ENCODE peak calls at places on chromosomes 11 and 22, in six cellular contexts. N is K562, V is H1, Y is HepG2, D is GM12878, O is SK-N-SH. K is an unnamed sample.
A peak's percentile ranks its signal among the peaks of the same experiment; 100 is the strongest.

GRCh38 chr11:6427516-6427915 is 8.6 kb upstream of the APBB1 start:
- DNase-seq in N (no peak), Y (no peak), V (no peak), D (no peak), O (no peak), K (no peak)

GRCh38 chr11:33920838-33921613 is 29.1 kb upstream of the LMO2 start:
- DNase-seq in O (no peak), N (no peak), V (no peak), Y (no peak), D (peak; percentile 69), K (no peak)

GRCh38 chr11:71305041-71305440 is 52.7 kb upstream of the SHANK2 start:
- DNase-seq in Y (no peak), V (no peak), O (no peak), N (no peak), D (no peak), K (no peak)

GRCh38 chr11:22512457-22512856 is 113.2 kb downstream of the FANCF start:
- DNase-seq in O (no peak), Y (no peak), N (no peak), D (no peak), V (no peak), K (no peak)

GRCh38 chr11:102241026-102241425 is 76.3 kb upstream of the BIRC3 start:
- DNase-seq in Y (no peak), V (no peak), D (no peak), N (no peak), O (no peak), K (no peak)

GRCh38 chr11:33135768-33136443 is 25.4 kb downstream of the CSTF3 start:
- DNase-seq in D (no peak), V (no peak), N (no peak), O (no peak), Y (no peak), K (no peak)

GRCh38 chr22:16932577-16932976 is 75.4 kb downstream of the GAB4 start:
- DNase-seq in D (no peak), Y (peak; percentile 3), N (no peak), V (no peak), O (no peak), K (no peak)

GRCh38 chr11:71441251-71441650 is 6.9 kb downstream of the DHCR7 start:
- DNase-seq in O (no peak), Y (no peak), D (no peak), N (no peak), V (no peak), K (no peak)

GRCh38 chr11:8917157-8917820 is 6.3 kb downstream of the AKIP1 start:
- DNase-seq in Y (peak; percentile 62), O (no peak), V (no peak), N (no peak), D (no peak), K (no peak)

GRCh38 chr22:44437493-44438015 is 60.5 kb downstream of the RTL6 start:
- DNase-seq in O (no peak), V (no peak), D (no peak), Y (no peak), N (no peak), K (no peak)

GRCh38 chr11:61495801-61496601 is 12.5 kb upstream of the LRRC10B start:
- DNase-seq in Y (no peak), N (no peak), D (no peak), O (peak; percentile 65), V (no peak), K (no peak)

GRCh38 chr22:17120281-17120680 is 879 bp downstream of the TMEM121B start:
- DNase-seq in O (peak; percentile 71), V (peak; percentile 46), Y (no peak), D (no peak), N (peak; percentile 85), K (no peak)

GRCh38 chr11:45879803-45880685 is 5.4 kb upstream of the MAPK8IP1 start:
- DNase-seq in V (no peak), D (no peak), Y (no peak), O (no peak), N (peak; percentile 32), K (no peak)

GRCh38 chr11:58647141-58647699 is 24.8 kb downstream of the CNTF start:
- DNase-seq in V (no peak), Y (no peak), D (peak; percentile 48), N (no peak), O (no peak), K (peak; percentile 45)

GRCh38 chr22:29700206-29700948 is 19.4 kb upstream of the CABP7 start:
- DNase-seq in V (no peak), O (no peak), N (no peak), Y (no peak), D (no peak), K (no peak)

GRCh38 chr11:47398011-47398410 is 10.4 kb upstream of the SLC39A13 start:
- DNase-seq in O (no peak), V (no peak), N (no peak), Y (no peak), D (no peak), K (no peak)

GRCh38 chr11:114162719-114163123 is 103.2 kb downstream of the ZBTB16 start:
- DNase-seq in O (peak; percentile 78), D (no peak), N (no peak), V (no peak), Y (no peak), K (no peak)

GRCh38 chr11:32886180-32886579 is 6.4 kb upstream of the QSER1 start:
- DNase-seq in N (no peak), D (no peak), V (no peak), Y (no peak), O (no peak), K (no peak)

GRCh38 chr11:114060402-114061052 is 1.0 kb downstream of the ZBTB16 start:
- DNase-seq in Y (no peak), D (no peak), N (peak; percentile 32), V (no peak), O (peak; percentile 67), K (peak; percentile 44)

GRCh38 chr22:45887202-45888131 is 89.5 kb downstream of the WNT7B start:
- DNase-seq in O (no peak), D (no peak), V (no peak), N (no peak), Y (no peak), K (no peak)

GRCh38 chr11:65573391-65574146 is 1.2 kb downstream of the FAM89B start:
- DNase-seq in O (no peak), D (no peak), V (no peak), N (no peak), Y (no peak), K (no peak)

GRCh38 chr11:75173336-75173735 is 22.4 kb downstream of the SLCO2B1 start:
- DNase-seq in O (no peak), D (no peak), N (no peak), V (no peak), Y (no peak), K (no peak)

GRCh38 chr11:40241524-40242037 is 1217.9 kb downstream of the LRRC4C start:
- DNase-seq in Y (no peak), V (no peak), D (peak; percentile 74), N (no peak), O (no peak), K (no peak)

GRCh38 chr11:57502870-57503269 is 12.6 kb downstream of the SLC43A1 start:
- DNase-seq in V (no peak), D (no peak), N (no peak), O (no peak), Y (peak; percentile 78), K (no peak)

GRCh38 chr11:65429724-65430405 is 7.3 kb downstream of the NEAT1 start:
- DNase-seq in N (no peak), Y (no peak), O (no peak), D (no peak), V (no peak), K (peak; percentile 46)

GRCh38 chr11:73272680-73273038 is 521 bp downstream of the P2RY6 start:
- DNase-seq in Y (no peak), N (no peak), D (no peak), O (no peak), V (no peak), K (no peak)

GRCh38 chr22:31923166-31923565 is 21.2 kb upstream of the YWHAH start:
- DNase-seq in D (no peak), V (no peak), Y (no peak), O (no peak), N (no peak), K (no peak)

GRCh38 chr11:64687204-64687603 is 35.8 kb downstream of the NRXN2 start:
- DNase-seq in Y (no peak), D (no peak), V (no peak), O (no peak), N (no peak), K (no peak)

GRCh38 chr11:1864216-1864615 is 11.3 kb downstream of the LSP1 start:
- DNase-seq in O (peak; percentile 57), Y (no peak), N (no peak), D (no peak), V (no peak), K (no peak)

GRCh38 chr11:111064118-111064517 is 181.4 kb upstream of the POU2AF2 start:
- DNase-seq in Y (no peak), O (no peak), N (no peak), D (no peak), V (no peak), K (no peak)

GRCh38 chr11:111063711-111064110 is 181.8 kb upstream of the POU2AF2 start:
- DNase-seq in V (no peak), N (no peak), Y (no peak), O (no peak), D (no peak), K (no peak)

GRCh38 chr11:111066861-111067260 is 178.7 kb upstream of the POU2AF2 start:
- DNase-seq in D (no peak), N (no peak), O (no peak), Y (no peak), V (no peak), K (no peak)

GRCh38 chr11:111067994-111068393 is 177.5 kb upstream of the POU2AF2 start:
- DNase-seq in V (no peak), D (no peak), O (no peak), N (no peak), Y (no peak), K (no peak)

GRCh38 chr11:111069076-111069475 is 176.4 kb upstream of the POU2AF2 start:
- DNase-seq in Y (peak; percentile 45), O (no peak), V (peak; percentile 23), D (no peak), N (no peak), K (no peak)
- TF ChIP-seq GABPA in Y (no peak), O (no peak), V (no peak), D (no peak), N (no peak), K (no peak)

GRCh38 chr11:93198221-93198650 is 445 bp upstream of the SLC36A4 start:
- DNase-seq in Y (no peak), V (no peak), D (peak; percentile 4), N (no peak), O (no peak), K (no peak)
- TF ChIP-seq GABPA in Y (no peak), V (no peak), D (no peak), N (no peak), O (no peak), K (no peak)

GRCh38 chr11:130668751-130669150 is 220.3 kb downstream of the ADAMTS15 start:
- DNase-seq in V (no peak), O (no peak), D (no peak), N (no peak), Y (no peak), K (no peak)
- TF ChIP-seq GABPA in V (no peak), O (no peak), D (no peak), N (no peak), Y (no peak), K (no peak)

DNA sequence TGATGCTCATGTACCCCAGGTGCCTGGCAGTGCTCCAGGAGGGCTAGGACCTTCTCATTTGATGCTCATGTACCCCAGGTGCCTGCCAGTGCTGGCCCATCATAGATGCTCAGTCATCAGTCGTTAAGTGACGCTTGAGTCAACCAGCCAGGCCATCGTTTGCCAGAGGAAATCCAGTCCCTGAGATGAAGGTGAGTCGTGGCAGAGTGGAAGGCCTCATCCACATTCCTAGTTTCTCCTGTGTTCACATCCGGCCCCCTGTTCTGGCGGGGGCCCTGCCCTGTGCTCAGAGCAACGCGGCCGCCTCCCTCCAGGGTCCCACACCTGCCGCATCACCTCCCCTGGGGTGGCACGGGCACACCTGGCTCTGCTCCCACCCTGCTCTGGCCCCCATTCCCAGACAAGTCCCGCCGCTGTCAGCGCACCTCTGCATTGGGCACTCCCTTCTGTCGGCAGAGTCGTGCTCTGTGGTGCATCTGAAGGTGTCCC is 279.9 kb downstream of the BRD1 start:
- DNase-seq in D (no peak), N (no peak), Y (no peak), O (no peak), V (no peak), K (no peak)
- TF ChIP-seq GABPA in D (no peak), N (no peak), Y (no peak), O (no peak), V (no peak), K (no peak)